ENCODE peak calls at places on chromosomes 12 and 14, in seven cellular contexts. M is PC-9; L is IMR-90; U is C1 segment of cervical spinal cord; O is neural crest cell; P is CD8-positive, alpha-beta T cell; W is HS-5. Q is an unnamed sample.

GRCh38 chr12:42574879-42575278 is 14.7 kb downstream of the PRICKLE1 start:
- DNase-seq in W (no peak), M (no peak), P (no peak), L (no peak), U (no peak), O (no peak), Q (no peak)

GRCh38 chr12:14514154-14514842 is 53.4 kb downstream of the PLBD1 start:
- DNase-seq in L (peak; percentile 21), U (no peak), M (peak; percentile 93), P (no peak), O (no peak), W (no peak), Q (no peak)

GRCh38 chr14:71754422-71755095 is 177.7 kb upstream of the RGS6 start:
- DNase-seq in U (no peak), L (no peak), M (no peak), P (no peak), O (no peak), W (no peak), Q (no peak)

GRCh38 chr12:106773286-106773685 is 1.2 kb upstream of the RIC8B start:
- DNase-seq in O (no peak), W (no peak), P (no peak), U (no peak), M (no peak), L (no peak), Q (no peak)

GRCh38 chr12:92442782-92443181 is 260.0 kb upstream of the PLEKHG7 start:
- DNase-seq in L (no peak), U (no peak), W (no peak), M (no peak), P (no peak), O (no peak), Q (no peak)

GRCh38 chr12:53170876-53171724 is 9.4 kb upstream of the ZNF740 start:
- DNase-seq in O (no peak), U (no peak), P (no peak), L (no peak), W (no peak), M (no peak), Q (no peak)

GRCh38 chr12:64625243-64626077 is 15.2 kb downstream of the RASSF3 start:
- DNase-seq in L (peak; percentile 94), P (peak; percentile 47), M (peak; percentile 99), U (no peak), W (peak; percentile 90), O (no peak), Q (no peak)

GRCh38 chr14:100552524-100553125 is 34.6 kb downstream of the BEGAIN start:
- DNase-seq in P (no peak), U (no peak), L (no peak), M (no peak), O (no peak), W (no peak), Q (no peak)

GRCh38 chr12:44497044-44497443 is 379.1 kb downstream of the NELL2 start:
- DNase-seq in L (no peak), M (no peak), U (no peak), O (no peak), P (no peak), W (no peak), Q (no peak)

GRCh38 chr12:114668151-114668891 is 15.7 kb downstream of the TBX3 start:
- DNase-seq in W (no peak), P (no peak), U (no peak), M (peak; percentile 46), L (peak; percentile 84), O (peak; percentile 55), Q (no peak)

GRCh38 chr12:50546441-50547318 is 41.9 kb downstream of the DIP2B start:
- DNase-seq in P (no peak), W (no peak), U (no peak), M (no peak), O (no peak), L (no peak), Q (no peak)

GRCh38 chr14:29926701-29927595 is 699 bp downstream of the PRKD1 start:
- DNase-seq in U (peak; percentile 70), P (no peak), W (no peak), M (no peak), O (peak; percentile 48), L (peak; percentile 43), Q (no peak)

GRCh38 chr12:27319394-27319793 is 13.2 kb upstream of the BMAL2 start:
- DNase-seq in W (peak; percentile 42), O (no peak), U (no peak), L (peak; percentile 89), M (no peak), P (no peak), Q (no peak)

GRCh38 chr12:106133136-106134087 is 5.3 kb downstream of the NUAK1 start:
- DNase-seq in L (peak; percentile 54), W (no peak), U (no peak), O (no peak), M (peak; percentile 83), P (no peak), Q (no peak)

GRCh38 chr12:18430425-18431048 is 169.2 kb downstream of the PIK3C2G start:
- DNase-seq in L (peak; percentile 71), P (no peak), U (no peak), M (no peak), W (no peak), O (peak; percentile 50), Q (no peak)

GRCh38 chr12:48881652-48882324 is 16.1 kb upstream of the RND1 start:
- DNase-seq in M (no peak), P (no peak), L (no peak), W (no peak), U (no peak), O (no peak), Q (no peak)

GRCh38 chr14:34211732-34212131 is 250.3 kb downstream of the SPTSSA start:
- DNase-seq in W (no peak), L (no peak), P (no peak), O (no peak), M (no peak), U (no peak), Q (no peak)

GRCh38 chr14:101074124-101075024 is 170.9 kb upstream of the RTL1 start:
- DNase-seq in L (no peak), P (peak; percentile 32), O (no peak), U (no peak), W (no peak), M (no peak), Q (no peak)

GRCh38 chr14:50001999-50002925 is 109.4 kb downstream of the ARF6 start:
- DNase-seq in P (peak; percentile 67), U (no peak), L (no peak), O (no peak), M (peak; percentile 78), W (no peak), Q (peak; percentile 49)

GRCh38 chr12:75944905-75945412 is 86.6 kb downstream of the PHLDA1 start:
- DNase-seq in L (no peak), M (no peak), P (no peak), U (no peak), W (no peak), O (no peak), Q (no peak)

GRCh38 chr14:22099942-22100763 is 426.5 kb upstream of the OR4E1 start:
- DNase-seq in U (no peak), L (peak; percentile 36), O (peak; percentile 21), W (peak; percentile 6), P (peak; percentile 64), M (no peak), Q (peak; percentile 26)

GRCh38 chr12:64653123-64653522 is 42.8 kb downstream of the RASSF3 start:
- DNase-seq in M (no peak), P (no peak), L (no peak), W (no peak), O (no peak), U (no peak), Q (no peak)

GRCh38 chr14:50347521-50347920 is 35.4 kb downstream of the DMAC2L start:
- DNase-seq in O (no peak), M (peak; percentile 76), U (no peak), W (no peak), L (peak; percentile 69), P (no peak), Q (no peak)

GRCh38 chr12:66232258-66232657 is 43.2 kb downstream of the IRAK3 start:
- DNase-seq in L (no peak), W (no peak), O (no peak), P (no peak), U (no peak), M (no peak), Q (no peak)

GRCh38 chr14:20782280-20782890 is 1.3 kb downstream of the RNASE6 start:
- DNase-seq in P (peak; percentile 49), U (no peak), W (no peak), M (no peak), L (no peak), O (no peak), Q (no peak)

GRCh38 chr14:54440870-54441868 is at the start of gene CNIH1:
- DNase-seq in W (peak; percentile 61), U (peak; percentile 78), M (peak; percentile 74), O (peak; percentile 99), P (peak; percentile 98), L (peak; percentile 89), Q (peak; percentile 93)

GRCh38 chr12:92729773-92730305 is 27.1 kb downstream of the PLEKHG7 start:
- DNase-seq in L (no peak), U (no peak), W (no peak), P (no peak), M (no peak), O (no peak), Q (no peak)

GRCh38 chr14:89740241-89740640 is 214.3 kb downstream of the EFCAB11 start:
- DNase-seq in W (no peak), M (peak; percentile 40), P (no peak), L (no peak), U (no peak), O (no peak), Q (no peak)

GRCh38 chr14:37824936-37825698 is 229.7 kb downstream of the TTC6 start:
- DNase-seq in P (no peak), M (no peak), U (no peak), O (no peak), L (no peak), W (no peak), Q (no peak)

GRCh38 chr14:81252278-81252677 is 31.5 kb upstream of the GTF2A1 start:
- DNase-seq in U (no peak), O (no peak), L (no peak), P (no peak), W (no peak), M (no peak), Q (no peak)

GRCh38 chr12:51744235-51744634 is 104.3 kb downstream of the FIGNL2 start:
- DNase-seq in L (peak; percentile 45), M (no peak), P (no peak), U (no peak), O (no peak), W (no peak), Q (no peak)